ENCODE peak calls at places on chromosomes 4 and X, in four cellular contexts. W, M, N and A are unnamed samples. For H4K20me1, the result is how much of the 10 kb centered on the place peaks cover.

GRCh38 chrX:79366556-79366887 is 612 bp downstream of the ITM2A start:
- DNase-seq in M (no peak), W (no peak), N (no peak), A (no peak)

GRCh38 chrX:19064175-19064574 is 58.1 kb downstream of the ADGRG2 start:
- DNase-seq in M (no peak), N (no peak), W (no peak), A (no peak)

GRCh38 chr4:158835456-158836369 is 66.9 kb downstream of the FNIP2 start:
- DNase-seq in N (no peak), M (no peak), W (no peak), A (no peak)

GRCh38 chr4:7366958-7367353 is 67.8 kb downstream of the PSAPL1 start:
- DNase-seq in N (no peak), W (no peak), M (no peak), A (no peak)

GRCh38 chr4:126702747-126703146 is 930.0 kb upstream of the INTU start:
- DNase-seq in N (no peak), M (no peak), W (no peak), A (no peak)

GRCh38 chr4:48346594-48346993 is 5.3 kb downstream of the SLAIN2 start:
- DNase-seq in M (no peak), N (no peak), W (no peak), A (no peak)

GRCh38 chrX:1601768-1602085 is 10.3 kb downstream of the AKAP17A start:
- DNase-seq in W (no peak), N (no peak), M (no peak), A (no peak)

GRCh38 chr4:168509786-168510185 is 12.9 kb downstream of the PALLD start:
- DNase-seq in N (no peak), W (no peak), M (no peak), A (no peak)

GRCh38 chr4:129344058-129344457 is 248.1 kb downstream of the C4orf33 start:
- DNase-seq in M (peak), W (peak), N (no peak), A (peak)

GRCh38 chrX:132958086-132958703 is at the start of gene HS6ST2:
- DNase-seq in M (no peak), W (peak), N (no peak), A (no peak)

GRCh38 chr4:154490589-154491340 is 834 bp downstream of the DCHS2 start:
- DNase-seq in N (no peak), M (no peak), W (no peak), A (no peak)

GRCh38 chrX:6226053-6226645 is 2.5 kb downstream of the NLGN4X start:
- DNase-seq in N (no peak), M (no peak), W (no peak), A (no peak)

GRCh38 chrX:32455704-32456103 is 755.6 kb downstream of the DMD start:
- DNase-seq in W (no peak), M (no peak), N (no peak), A (no peak)

GRCh38 chr4:121454251-121454979 is 73.6 kb upstream of the QRFPR start:
- DNase-seq in N (no peak), M (no peak), W (no peak), A (no peak)

GRCh38 chrX:53479295-53479694 is 45.1 kb upstream of the HSD17B10 start:
- DNase-seq in W (no peak), M (peak), N (no peak), A (no peak)

GRCh38 chr4:181685911-181686310 is 557.3 kb upstream of the TENM3 start:
- DNase-seq in N (no peak), M (no peak), W (no peak), A (no peak)

GRCh38 chr4:82797591-82798081 is 960 bp downstream of the SCD5 start:
- DNase-seq in M (no peak), N (no peak), W (no peak), A (no peak)

GRCh38 chr4:52852041-52852440 is 10.1 kb upstream of the RASL11B start:
- DNase-seq in M (no peak), N (no peak), W (no peak), A (no peak)

GRCh38 chr4:88609387-88609786 is 17.1 kb downstream of the HERC3 start:
- DNase-seq in N (no peak), M (no peak), W (no peak), A (no peak)

GRCh38 chrX:14352511-14352910 is 176.8 kb upstream of the GLRA2 start:
- DNase-seq in N (no peak), M (no peak), W (no peak), A (no peak)

GRCh38 chr4:63379750-63380522 is 1029.3 kb downstream of the TECRL start:
- DNase-seq in M (no peak), N (no peak), W (no peak), A (no peak)

GRCh38 chr4:159447296-159447695 is 344.4 kb downstream of the RAPGEF2 start:
- DNase-seq in M (no peak), N (no peak), W (no peak), A (no peak)

GRCh38 chrX:15447985-15448639 is 45.0 kb downstream of the PIR start:
- DNase-seq in M (no peak), W (no peak), N (no peak), A (no peak)

GRCh38 chr4:94508841-94509240 is 57.1 kb downstream of the PDLIM5 start:
- DNase-seq in M (no peak), W (no peak), N (no peak), A (no peak)

GRCh38 chr4:8818063-8818881 is 53.4 kb downstream of the HMX1 start:
- DNase-seq in N (no peak), W (no peak), M (no peak), A (no peak)

GRCh38 chr4:48047421-48047844 is 30.9 kb downstream of the NIPAL1 start:
- DNase-seq in N (no peak), M (no peak), W (no peak), A (no peak)

GRCh38 chr4:185117300-185117934 is 25.6 kb upstream of the SLC25A4 start:
- DNase-seq in N (no peak), M (no peak), W (no peak), A (no peak)

GRCh38 chr4:100008048-100008447 is 58.0 kb upstream of the H2AZ1 start:
- DNase-seq in W (no peak), N (no peak), M (no peak), A (no peak)

GRCh38 chr4:8237256-8237989 is 32.1 kb upstream of the HTRA3 start:
- DNase-seq in N (no peak), W (no peak), M (no peak), A (no peak)

GRCh38 chr4:113760852-113761681 is 471 bp downstream of the CAMK2D start:
- DNase-seq in N (no peak), W (no peak), M (no peak), A (peak)

GRCh38 chr4:113761682-113762060 is at the start of gene CAMK2D:
- DNase-seq in W (peak), N (no peak), M (no peak), A (peak)

GRCh38 chr4:113764720-113765264 is 3.3 kb upstream of the CAMK2D start:
- DNase-seq in M (no peak), N (no peak), W (no peak), A (peak)

GRCh38 chr4:113762061-113762850 is 718 bp upstream of the CAMK2D start:
- DNase-seq in M (peak), N (peak), W (peak), A (peak)

DNA sequence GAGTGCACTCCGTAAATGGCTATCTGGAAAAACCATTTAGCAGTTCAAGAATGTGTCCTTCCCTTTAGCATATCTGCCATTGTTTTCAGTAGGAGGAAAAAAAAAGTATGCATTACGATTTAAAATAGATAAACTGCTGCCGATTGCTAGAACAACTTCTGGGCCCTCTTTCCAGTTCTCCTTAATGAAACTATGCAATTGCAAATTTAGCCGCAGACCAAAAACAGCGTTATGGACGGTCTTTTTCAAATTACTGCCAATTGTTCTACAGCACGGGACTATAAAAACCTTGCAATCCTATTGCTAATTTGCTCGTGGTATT is 1.3 kb upstream of the CAMK2D start:
- DNase-seq in W (no peak), N (no peak), M (no peak), A (no peak)
- H4K20me1 ChIP-seq in W (under half), N (under half), M (under half), A (under half)

GRCh38 chrX:536616-537015 is 94.0 kb upstream of the SHOX start:
- DNase-seq in W (no peak), M (no peak), N (no peak), A (no peak)
- TF ChIP-seq FOSL1 in W (no peak), M (no peak), N (no peak), A (no peak)

GRCh38 chr4:5713861-5714260 is 2.9 kb downstream of the EVC start:
- DNase-seq in M (no peak), N (no peak), W (no peak), A (no peak)
- H4K20me1 ChIP-seq in M (under half), N (under half), W (under half), A (under half)

GRCh38 chr4:25908491-25908901 is 5.5 kb upstream of the SMIM20 start:
- DNase-seq in N (no peak), W (peak), M (no peak), A (peak)
- TF ChIP-seq FOSL1 in N (no peak), W (peak), M (peak), A (no peak)

GRCh38 chrX:148872881-148873280 is 372.5 kb downstream of the AFF2 start:
- DNase-seq in M (no peak), N (no peak), W (no peak), A (no peak)

GRCh38 chrX:148872153-148872540 is 371.7 kb downstream of the AFF2 start:
- DNase-seq in W (no peak), M (no peak), N (no peak), A (no peak)

GRCh38 chrX:148865237-148865636 is 364.8 kb downstream of the AFF2 start:
- DNase-seq in N (no peak), W (no peak), M (no peak), A (no peak)

GRCh38 chrX:148871422-148872152 is 371.2 kb downstream of the AFF2 start:
- DNase-seq in W (no peak), N (no peak), M (no peak), A (no peak)

GRCh38 chrX:148867596-148867995 is 367.2 kb downstream of the AFF2 start:
- DNase-seq in N (no peak), W (no peak), M (no peak), A (no peak)
- H4K20me1 ChIP-seq in N (under half), W (under half), M (under half), A (under half)

DNA sequence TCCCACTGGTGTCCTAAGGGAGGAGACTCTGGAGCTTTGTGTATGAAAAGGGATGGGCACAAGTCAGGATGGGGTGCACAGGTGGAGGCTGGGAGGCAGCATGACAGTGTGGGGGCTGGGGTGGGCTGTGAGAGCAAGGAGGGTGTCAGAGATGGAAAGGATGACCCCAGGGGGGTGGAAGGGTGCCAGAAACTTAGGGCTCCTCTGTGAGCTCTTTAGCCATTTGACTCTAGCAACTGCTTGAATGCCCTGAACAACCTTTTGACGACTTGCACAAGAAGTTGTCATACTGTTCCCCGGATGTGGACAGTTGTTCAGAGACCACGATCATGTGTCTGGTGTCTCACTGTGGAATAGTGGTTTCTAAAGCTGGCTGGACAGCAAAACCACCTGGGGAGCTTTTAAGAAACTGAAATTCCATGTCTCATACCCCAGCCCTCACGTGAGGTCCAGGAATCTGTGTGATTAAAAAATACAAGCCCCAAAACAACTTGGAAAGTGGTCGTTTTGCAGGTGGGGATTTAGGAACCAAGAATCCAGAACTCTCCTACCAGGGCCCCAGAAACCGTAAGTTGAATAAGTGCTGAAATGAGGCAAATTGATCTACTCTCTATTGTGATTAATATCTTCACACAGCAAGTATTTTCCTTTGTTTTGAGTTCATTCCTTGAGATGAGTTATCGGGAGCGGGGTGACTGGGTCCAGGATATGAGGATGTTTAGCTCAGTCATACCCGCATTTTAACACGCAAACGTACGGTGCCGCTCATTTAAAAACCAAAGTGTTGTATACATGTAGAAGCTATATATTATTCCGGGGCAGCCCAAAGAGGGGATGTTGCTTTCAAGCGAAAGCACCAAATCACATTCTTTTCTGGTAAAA is 3.4 kb downstream of the RHOH start:
- DNase-seq in N (no peak), W (no peak), M (no peak), A (no peak)
- TF ChIP-seq FOSL1 in N (no peak), W (no peak), M (no peak), A (no peak)